ENCODE peak calls at places on chromosomes 6 and 20, in six cellular contexts. H is GM23248; Y is CD8-positive, alpha-beta T cell; B is small intestine; L is SK-N-SH; W is uterus. V is an unnamed sample.

GRCh38 chr6:20875369-20875963 is 341.2 kb downstream of the CDKAL1 start:
- DNase-seq in H (peak; percentile 38), Y (no peak), B (no peak), L (peak; percentile 62), W (no peak), V (peak; percentile 6)

GRCh38 chr6:14861491-14861943 is 384.4 kb upstream of the JARID2 start:
- DNase-seq in H (no peak), Y (peak; percentile 16), B (no peak), L (no peak), W (no peak), V (no peak)

GRCh38 chr6:150617062-150617461 is 17.4 kb downstream of the PLEKHG1 start:
- DNase-seq in H (no peak), Y (no peak), B (no peak), L (no peak), W (no peak), V (no peak)

GRCh38 chr20:59611286-59611685 is 6.9 kb downstream of the PHACTR3 start:
- DNase-seq in H (no peak), Y (no peak), B (no peak), L (peak; percentile 54), W (no peak), V (no peak)

GRCh38 chr20:48779435-48779834 is 48.4 kb downstream of the PREX1 start:
- DNase-seq in H (no peak), Y (no peak), B (no peak), L (no peak), W (no peak), V (no peak)

GRCh38 chr6:31859923-31860322 is 2.7 kb downstream of the NEU1 start:
- DNase-seq in H (no peak), Y (no peak), B (no peak), L (no peak), W (no peak), V (no peak)

GRCh38 chr6:13485923-13486557 is 1.4 kb downstream of the GFOD1 start:
- DNase-seq in H (peak; percentile 64), Y (no peak), B (peak; percentile 32), L (peak; percentile 70), W (peak; percentile 22), V (peak; percentile 18)

GRCh38 chr20:54132612-54133433 is 41.0 kb downstream of the CYP24A1 start:
- DNase-seq in H (peak; percentile 98), Y (no peak), B (peak; percentile 6), L (no peak), W (peak; percentile 29), V (peak; percentile 73)

GRCh38 chr6:152428126-152428525 is 209.0 kb downstream of the SYNE1 start:
- DNase-seq in H (no peak), Y (no peak), B (no peak), L (no peak), W (no peak), V (peak; percentile 24)

GRCh38 chr6:17884501-17885039 is 102.9 kb downstream of the KIF13A start:
- DNase-seq in H (peak; percentile 52), Y (no peak), B (no peak), L (no peak), W (no peak), V (no peak)
- H3K4me3 ChIP-seq in H (peak overlapping the region; percentile 41), Y (no peak overlapping the region), B (no peak overlapping the region), L (no peak overlapping the region), W (no peak overlapping the region), V (no peak overlapping the region)

DNA sequence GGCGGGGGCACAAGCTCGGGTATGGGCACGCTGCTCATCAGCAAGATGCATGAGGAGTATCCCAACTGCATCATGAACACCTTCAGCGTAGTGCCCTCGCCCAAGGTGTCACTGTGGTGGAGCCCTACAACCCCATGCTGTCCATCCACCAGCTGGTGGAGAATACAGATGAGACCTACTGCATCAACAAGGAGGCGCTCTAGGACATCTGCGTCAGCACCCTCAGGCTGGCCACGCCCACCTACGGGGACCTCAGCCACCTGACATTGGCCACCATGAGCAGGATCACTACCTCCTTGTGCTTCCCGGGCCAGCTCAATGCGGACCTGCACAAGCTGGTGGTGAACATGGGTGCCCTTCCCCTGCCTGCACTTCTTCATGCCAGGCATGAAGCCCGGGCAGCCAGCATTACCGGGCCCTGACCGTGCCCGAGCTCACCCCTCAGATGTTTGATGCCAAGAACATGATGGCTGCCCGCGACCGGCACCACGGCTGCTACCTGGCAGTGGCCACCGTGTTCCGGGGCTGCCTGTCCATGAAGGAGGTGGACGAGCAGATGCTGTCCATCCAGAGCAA is 12.8 kb downstream of the GABRR2 start:
- DNase-seq in H (no peak), Y (no peak), B (no peak), L (no peak), W (no peak), V (no peak)
- H3K27me3 ChIP-seq in H (peaks cover 11% of the 10 kb centered on the region), Y (no peaks in the 10 kb centered on the region), B (no peaks in the 10 kb centered on the region), L (no peaks in the 10 kb centered on the region), W (no peaks in the 10 kb centered on the region), V (no peaks in the 10 kb centered on the region)

GRCh38 chr20:34079818-34080217 is 32.2 kb downstream of the EIF2S2 start:
- DNase-seq in H (no peak), Y (no peak), B (no peak), L (no peak), W (no peak), V (no peak)
- H3K36me3 ChIP-seq in H (no peaks in the 10 kb centered on the region), Y (peaks cover 65% of the 10 kb centered on the region), B (peaks cover 15% of the 10 kb centered on the region), L (peaks cover 27% of the 10 kb centered on the region), W (no peaks in the 10 kb centered on the region), V (peaks cover 37% of the 10 kb centered on the region)

DNA sequence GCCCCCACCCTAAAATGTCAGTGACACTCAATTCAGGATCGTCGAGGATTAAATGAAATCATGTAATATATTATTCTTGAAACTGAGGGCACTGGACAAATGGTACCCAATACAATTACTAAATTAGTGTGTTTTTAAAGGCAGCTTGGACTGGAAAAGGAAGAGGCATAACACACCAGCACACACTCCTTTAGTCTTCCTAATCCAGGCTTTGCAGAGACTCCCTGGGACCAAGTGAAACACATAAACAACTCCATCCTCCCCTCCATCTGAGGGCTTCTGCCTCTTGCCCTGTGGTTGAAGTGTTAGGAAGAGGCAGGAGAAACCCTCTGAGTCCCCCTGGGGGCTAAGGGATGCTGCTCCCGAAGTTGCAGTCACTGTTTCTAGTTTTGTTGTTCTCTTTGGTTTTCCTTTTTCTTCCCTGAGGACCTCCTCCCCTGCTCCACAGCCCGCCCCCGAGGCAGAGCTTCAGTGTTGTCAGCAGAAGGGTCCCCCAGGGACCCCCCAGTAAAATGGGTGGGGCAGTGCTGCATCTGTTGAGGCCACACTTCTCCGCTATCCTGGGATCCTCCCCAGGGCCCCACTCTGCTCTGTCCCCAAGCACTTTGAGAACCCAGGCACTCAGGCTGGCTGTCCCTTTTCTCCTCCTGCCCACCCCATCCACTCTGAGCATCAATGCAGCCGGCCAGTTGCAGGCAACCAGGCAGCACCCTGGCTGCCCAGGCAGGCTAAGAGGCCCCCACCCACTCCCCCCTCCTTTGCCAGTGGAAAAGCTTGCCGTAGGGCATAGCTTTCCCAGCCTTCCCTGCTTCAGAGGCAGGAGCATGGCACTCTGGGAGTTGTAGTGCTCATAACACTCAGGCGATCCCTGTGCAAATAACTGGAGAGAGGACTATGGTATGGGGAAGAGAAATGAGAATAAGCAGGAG is 5.9 kb downstream of the TMEM63B start:
- DNase-seq in H (peak; percentile 74), Y (no peak), B (peak; percentile 79), L (peak; percentile 94), W (peak; percentile 38), V (peak; percentile 77)
- H3K4me3 ChIP-seq in H (peak overlapping the region; percentile 18), Y (no peak overlapping the region), B (no peak overlapping the region), L (no peak overlapping the region), W (no peak overlapping the region), V (no peak overlapping the region)

DNA sequence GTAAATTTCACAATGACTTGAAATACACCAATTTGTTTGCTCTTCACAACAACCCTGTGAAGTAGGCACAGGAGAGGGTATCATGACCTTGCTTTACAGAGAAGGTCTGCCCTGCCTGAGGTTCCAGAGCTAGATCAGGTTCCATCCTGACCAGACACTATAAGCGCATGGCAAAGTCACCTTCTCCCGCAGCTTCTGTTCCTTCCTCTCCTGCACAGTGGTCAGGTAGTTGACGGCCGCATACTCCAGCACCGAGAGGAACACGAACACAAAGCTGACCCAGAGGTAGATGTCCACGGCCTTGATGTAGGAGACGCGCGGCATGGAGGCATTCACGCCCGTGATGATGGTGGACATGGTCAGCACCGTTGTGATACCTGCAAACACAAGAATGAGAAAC is 34.3 kb downstream of the PM20D2 start:
- DNase-seq in H (no peak), Y (no peak), B (no peak), L (no peak), W (no peak), V (no peak)
- H3K27me3 ChIP-seq in H (no peaks in the 10 kb centered on the region), Y (no peaks in the 10 kb centered on the region), B (no peaks in the 10 kb centered on the region), L (no peaks in the 10 kb centered on the region), W (no peaks in the 10 kb centered on the region), V (no peaks in the 10 kb centered on the region)

V was measured in MG63.